ENCODE peak calls at places on chromosome 20, in four cellular contexts. One of them, this sample, is unnamed.

GRCh38 chr20:63246490-63247284 is 7.6 kb downstream of the NKAIN4 start:
- DNase-seq in kidney glomerular epithelial cell: no peak
- DNase-seq in HTR-8/SVneo: no peak
- DNase-seq in hypothalamus: no peak
- DNase-seq in this sample: no peak

GRCh38 chr20:555933-556332 is 12.3 kb upstream of the CSNK2A1 start:
- DNase-seq in kidney glomerular epithelial cell: peak
- DNase-seq in HTR-8/SVneo: no peak
- DNase-seq in hypothalamus: no peak
- DNase-seq in this sample: no peak

GRCh38 chr20:51129201-51129671 is 106.3 kb upstream of the KCNG1 start:
- DNase-seq in kidney glomerular epithelial cell: no peak
- DNase-seq in HTR-8/SVneo: no peak
- DNase-seq in hypothalamus: no peak
- DNase-seq in this sample: no peak

GRCh38 chr20:59147197-59147596 is 16.4 kb upstream of the ZNF831 start:
- DNase-seq in kidney glomerular epithelial cell: no peak
- DNase-seq in HTR-8/SVneo: no peak
- DNase-seq in hypothalamus: no peak
- DNase-seq in this sample: no peak

GRCh38 chr20:55579802-55580201 is 425.5 kb downstream of the CBLN4 start:
- DNase-seq in kidney glomerular epithelial cell: no peak
- DNase-seq in HTR-8/SVneo: no peak
- DNase-seq in hypothalamus: no peak
- DNase-seq in this sample: no peak

GRCh38 chr20:8018928-8019177 is 708 bp downstream of the TMX4 start:
- DNase-seq in kidney glomerular epithelial cell: peak
- DNase-seq in HTR-8/SVneo: no peak
- DNase-seq in hypothalamus: no peak
- DNase-seq in this sample: no peak

GRCh38 chr20:56187791-56188190 is 60.7 kb upstream of the MC3R start:
- DNase-seq in kidney glomerular epithelial cell: no peak
- DNase-seq in HTR-8/SVneo: peak
- DNase-seq in hypothalamus: no peak
- DNase-seq in this sample: no peak

GRCh38 chr20:38136421-38137245 is 28.4 kb downstream of the TGM2 start:
- DNase-seq in kidney glomerular epithelial cell: no peak
- DNase-seq in HTR-8/SVneo: no peak
- DNase-seq in hypothalamus: no peak
- DNase-seq in this sample: no peak

GRCh38 chr20:57680131-57680716 is 29.6 kb downstream of the PMEPA1 start:
- DNase-seq in kidney glomerular epithelial cell: no peak
- DNase-seq in HTR-8/SVneo: no peak
- DNase-seq in hypothalamus: no peak
- DNase-seq in this sample: no peak

GRCh38 chr20:35292504-35293285 is 470 bp upstream of the FAM83C start:
- DNase-seq in kidney glomerular epithelial cell: no peak
- DNase-seq in HTR-8/SVneo: no peak
- DNase-seq in hypothalamus: no peak
- DNase-seq in this sample: no peak

GRCh38 chr20:62837790-62838458 is 21.1 kb downstream of the COL9A3 start:
- DNase-seq in kidney glomerular epithelial cell: no peak
- DNase-seq in HTR-8/SVneo: no peak
- DNase-seq in hypothalamus: no peak
- DNase-seq in this sample: no peak

GRCh38 chr20:23050847-23051627 is 1.6 kb upstream of the THBD start:
- DNase-seq in kidney glomerular epithelial cell: peak
- DNase-seq in HTR-8/SVneo: peak
- DNase-seq in hypothalamus: peak
- DNase-seq in this sample: peak

GRCh38 chr20:21047981-21048380 is 58.2 kb downstream of the LINC00237 start:
- DNase-seq in kidney glomerular epithelial cell: no peak
- DNase-seq in HTR-8/SVneo: no peak
- DNase-seq in hypothalamus: no peak
- DNase-seq in this sample: no peak

GRCh38 chr20:18738055-18738454 is 75.5 kb upstream of the SCP2D1 start:
- DNase-seq in kidney glomerular epithelial cell: no peak
- DNase-seq in HTR-8/SVneo: no peak
- DNase-seq in hypothalamus: no peak
- DNase-seq in this sample: no peak

GRCh38 chr20:39290575-39290974 is 328.4 kb downstream of the DHX35 start:
- DNase-seq in kidney glomerular epithelial cell: no peak
- DNase-seq in HTR-8/SVneo: no peak
- DNase-seq in hypothalamus: no peak
- DNase-seq in this sample: no peak

GRCh38 chr20:54178256-54178655 is 4.5 kb upstream of the CYP24A1 start:
- DNase-seq in kidney glomerular epithelial cell: no peak
- DNase-seq in HTR-8/SVneo: no peak
- DNase-seq in hypothalamus: no peak
- DNase-seq in this sample: no peak

GRCh38 chr20:10636326-10636818 is 37.4 kb downstream of the JAG1 start:
- DNase-seq in kidney glomerular epithelial cell: no peak
- DNase-seq in HTR-8/SVneo: no peak
- DNase-seq in hypothalamus: no peak
- DNase-seq in this sample: no peak

GRCh38 chr20:2873747-2874041 is 413 bp downstream of the PTPRA start:
- DNase-seq in kidney glomerular epithelial cell: no peak
- DNase-seq in HTR-8/SVneo: peak
- DNase-seq in hypothalamus: peak
- DNase-seq in this sample: peak

GRCh38 chr20:57505991-57506390 is 18.9 kb downstream of the CTCFL start:
- DNase-seq in kidney glomerular epithelial cell: peak
- DNase-seq in HTR-8/SVneo: no peak
- DNase-seq in hypothalamus: no peak
- DNase-seq in this sample: no peak

GRCh38 chr20:52410182-52410647 is 218.6 kb upstream of the ZFP64 start:
- DNase-seq in kidney glomerular epithelial cell: peak
- DNase-seq in HTR-8/SVneo: no peak
- DNase-seq in hypothalamus: no peak
- DNase-seq in this sample: peak

GRCh38 chr20:50957276-50957675 is 1.1 kb downstream of the DPM1 start:
- DNase-seq in kidney glomerular epithelial cell: no peak
- DNase-seq in HTR-8/SVneo: no peak
- DNase-seq in hypothalamus: no peak
- DNase-seq in this sample: no peak

GRCh38 chr20:46178891-46179290 is 60.8 kb downstream of the CD40 start:
- DNase-seq in kidney glomerular epithelial cell: no peak
- DNase-seq in HTR-8/SVneo: no peak
- DNase-seq in hypothalamus: no peak
- DNase-seq in this sample: no peak

GRCh38 chr20:32562495-32562911 is 22.6 kb downstream of the NOL4L start:
- DNase-seq in kidney glomerular epithelial cell: no peak
- DNase-seq in HTR-8/SVneo: no peak
- DNase-seq in hypothalamus: no peak
- DNase-seq in this sample: no peak

GRCh38 chr20:1473244-1473635 is 6.6 kb upstream of the NSFL1C start:
- DNase-seq in kidney glomerular epithelial cell: no peak
- DNase-seq in HTR-8/SVneo: no peak
- DNase-seq in hypothalamus: no peak
- DNase-seq in this sample: no peak

GRCh38 chr20:58923117-58923712 is 57.8 kb upstream of the NELFCD start:
- DNase-seq in kidney glomerular epithelial cell: no peak
- DNase-seq in HTR-8/SVneo: no peak
- DNase-seq in hypothalamus: no peak
- DNase-seq in this sample: no peak

GRCh38 chr20:63890201-63890576 is 4.7 kb upstream of the DNAJC5 start:
- DNase-seq in kidney glomerular epithelial cell: no peak
- DNase-seq in HTR-8/SVneo: no peak
- DNase-seq in hypothalamus: no peak
- DNase-seq in this sample: no peak

GRCh38 chr20:61436674-61437279 is 184.7 kb downstream of the CDH4 start:
- DNase-seq in kidney glomerular epithelial cell: no peak
- DNase-seq in HTR-8/SVneo: no peak
- DNase-seq in hypothalamus: no peak
- DNase-seq in this sample: no peak

GRCh38 chr20:59214619-59215547 is 51.3 kb downstream of the ZNF831 start:
- DNase-seq in kidney glomerular epithelial cell: no peak
- DNase-seq in HTR-8/SVneo: no peak
- DNase-seq in hypothalamus: no peak
- DNase-seq in this sample: no peak

GRCh38 chr20:30816182-30816645 is 441.2 kb upstream of the DEFB115 start:
- DNase-seq in kidney glomerular epithelial cell: no peak
- DNase-seq in HTR-8/SVneo: no peak
- DNase-seq in hypothalamus: no peak
- DNase-seq in this sample: peak

GRCh38 chr20:50592282-50593004 is 82.3 kb downstream of the PTPN1 start:
- DNase-seq in kidney glomerular epithelial cell: no peak
- DNase-seq in HTR-8/SVneo: no peak
- DNase-seq in hypothalamus: no peak
- DNase-seq in this sample: no peak

GRCh38 chr20:48329676-48330644 is 497.8 kb downstream of the PREX1 start:
- DNase-seq in kidney glomerular epithelial cell: no peak
- DNase-seq in HTR-8/SVneo: peak
- DNase-seq in hypothalamus: no peak
- DNase-seq in this sample: no peak

GRCh38 chr20:53960586-53961386 is 109.6 kb downstream of the BCAS1 start:
- DNase-seq in kidney glomerular epithelial cell: no peak
- DNase-seq in HTR-8/SVneo: no peak
- DNase-seq in hypothalamus: no peak
- DNase-seq in this sample: no peak

GRCh38 chr20:40286991-40287531 is 402.0 kb downstream of the MAFB start:
- DNase-seq in kidney glomerular epithelial cell: no peak
- DNase-seq in HTR-8/SVneo: no peak
- DNase-seq in hypothalamus: peak
- DNase-seq in this sample: no peak